ENCODE peak calls at places on chromosomes 7 and 10, in eight cellular contexts. B, K, Z, V, F, D, I and Y are unnamed samples.

GRCh38 chr7:70044525-70044924 is 446.2 kb downstream of the AUTS2 start:
- DNase-seq in Z (no peak), B (no peak), F (no peak), K (no peak), V (no peak), I (no peak), D (no peak), Y (no peak)

GRCh38 chr7:47227762-47228177 is 354.1 kb downstream of the TNS3 start:
- DNase-seq in D (peak; percentile 34), Z (peak; percentile 33), F (peak; percentile 43), V (peak; percentile 18), B (peak; percentile 72), I (peak; percentile 100), K (no peak), Y (peak; percentile 45)

GRCh38 chr10:114402233-114402632 is 2.1 kb downstream of the AFAP1L2 start:
- DNase-seq in K (no peak), Z (no peak), B (no peak), V (no peak), F (no peak), I (no peak), D (no peak), Y (no peak)

GRCh38 chr10:43926875-43927406 is 278.3 kb upstream of the ZNF32 start:
- DNase-seq in I (no peak), D (no peak), K (no peak), B (no peak), V (no peak), F (no peak), Z (no peak), Y (no peak)

GRCh38 chr10:52877453-52877852 is 104.9 kb upstream of the MBL2 start:
- DNase-seq in V (no peak), B (no peak), F (no peak), D (no peak), K (no peak), Z (no peak), I (no peak), Y (no peak)

GRCh38 chr10:116281780-116282179 is 8.8 kb upstream of the GFRA1 start:
- DNase-seq in Z (no peak), I (no peak), B (peak; percentile 31), V (no peak), K (no peak), D (no peak), F (no peak), Y (no peak)

GRCh38 chr10:31129261-31129660 is 97.6 kb upstream of the ZNF438 start:
- DNase-seq in Z (no peak), V (peak; percentile 90), D (no peak), B (peak; percentile 84), K (no peak), F (peak; percentile 97), I (peak; percentile 52), Y (no peak)

GRCh38 chr7:31094271-31094670 is 42.2 kb downstream of the ADCYAP1R1 start:
- DNase-seq in B (no peak), K (no peak), I (no peak), F (no peak), Z (no peak), V (no peak), D (no peak), Y (no peak)

GRCh38 chr10:23755557-23755956 is 316.7 kb downstream of the OTUD1 start:
- DNase-seq in B (no peak), F (no peak), Z (no peak), D (no peak), K (no peak), I (no peak), V (no peak), Y (no peak)

GRCh38 chr10:3785849-3786290 is 861 bp upstream of the KLF6 start:
- DNase-seq in Z (no peak), I (no peak), K (peak; percentile 39), V (no peak), F (peak; percentile 62), B (peak; percentile 57), D (no peak), Y (peak; percentile 44)

GRCh38 chr10:101092742-101093386 is 31.1 kb downstream of the KAZALD1 start:
- DNase-seq in K (no peak), Z (no peak), I (no peak), F (no peak), V (no peak), B (no peak), D (no peak), Y (no peak)

GRCh38 chr7:157113607-157114006 is 25.1 kb upstream of the UBE3C start:
- DNase-seq in D (no peak), V (no peak), K (no peak), I (no peak), F (no peak), Z (no peak), B (no peak), Y (no peak)

GRCh38 chr7:68256295-68256694 is 1259.7 kb downstream of the TYW1 start:
- DNase-seq in D (no peak), K (no peak), V (no peak), F (no peak), Z (no peak), B (no peak), I (no peak), Y (no peak)

GRCh38 chr10:100847440-100847839 is 65.3 kb upstream of the SLF2 start:
- DNase-seq in V (no peak), Z (no peak), I (no peak), D (no peak), F (peak; percentile 4), K (no peak), B (peak; percentile 4), Y (no peak)

GRCh38 chr7:130904031-130904757 is 170.2 kb upstream of the KLF14 start:
- DNase-seq in D (no peak), B (peak; percentile 94), K (no peak), F (peak; percentile 94), I (no peak), V (peak; percentile 64), Z (no peak), Y (no peak)

GRCh38 chr10:100186253-100186780 is 488 bp upstream of the ERLIN1 start:
- DNase-seq in K (peak; percentile 27), B (peak; percentile 56), D (no peak), I (peak; percentile 83), V (no peak), Z (no peak), F (peak; percentile 62), Y (no peak)

GRCh38 chr10:124565565-124566221 is 104.1 kb downstream of the LHPP start:
- DNase-seq in K (peak; percentile 54), I (peak; percentile 46), F (peak; percentile 20), D (peak; percentile 75), V (no peak), B (no peak), Z (no peak), Y (peak; percentile 66)
- TF ChIP-seq CTCF in K (peak; percentile 48), I (peak; percentile 69), F (peak; percentile 42), D (peak; percentile 39), V (peak; percentile 35), B (peak; percentile 17), Z (peak; percentile 49), Y (peak; percentile 34)

GRCh38 chr10:7306147-7306546 is 104.7 kb downstream of the SFMBT2 start:
- DNase-seq in B (no peak), I (no peak), Z (no peak), V (no peak), F (no peak), D (no peak), K (no peak), Y (no peak)

GRCh38 chr10:7310076-7310475 is 100.8 kb downstream of the SFMBT2 start:
- DNase-seq in K (no peak), I (no peak), F (no peak), V (no peak), B (no peak), Z (no peak), D (no peak), Y (no peak)

GRCh38 chr10:7312179-7312857 is 98.5 kb downstream of the SFMBT2 start:
- DNase-seq in K (no peak), F (no peak), Z (no peak), B (no peak), D (no peak), V (no peak), I (no peak), Y (no peak)

GRCh38 chr10:7311256-7312178 is 99.3 kb downstream of the SFMBT2 start:
- DNase-seq in D (no peak), Z (no peak), B (no peak), K (no peak), I (no peak), V (no peak), F (no peak), Y (no peak)

DNA sequence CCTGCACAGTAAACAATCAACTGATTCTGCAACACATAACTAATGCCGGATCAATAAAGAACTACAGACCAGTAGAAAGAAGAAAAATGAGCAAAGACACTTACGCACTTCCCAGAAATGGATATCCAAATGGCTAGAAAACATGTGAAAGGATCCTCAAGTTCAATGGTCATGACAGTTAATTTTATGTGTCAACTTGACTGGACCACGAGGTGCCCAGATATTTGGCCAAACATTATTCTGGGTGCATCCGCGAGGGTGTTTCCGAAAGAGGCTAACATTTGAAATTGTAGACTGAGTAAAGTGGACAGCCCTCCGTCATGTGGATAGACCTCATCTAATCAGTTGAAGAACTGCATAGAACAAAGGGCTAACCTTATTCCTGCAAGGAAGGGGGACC is 102.0 kb downstream of the SFMBT2 start:
- DNase-seq in D (no peak), B (no peak), I (no peak), K (no peak), V (no peak), F (no peak), Z (no peak), Y (no peak)
- TF ChIP-seq CTCF in D (no peak), B (no peak), I (no peak), K (no peak), V (no peak), F (no peak), Z (no peak), Y (no peak)

GRCh38 chr10:72204724-72205123 is 11.1 kb upstream of the ANAPC16 start:
- DNase-seq in B (no peak), D (no peak), F (no peak), I (no peak), V (no peak), Z (no peak), K (no peak), Y (no peak)
- TF ChIP-seq CTCF in B (no peak), D (no peak), F (no peak), I (no peak), V (no peak), Z (no peak), K (no peak), Y (no peak)

GRCh38 chr7:45017253-45017652 is 17.3 kb downstream of the CCM2 start:
- DNase-seq in I (no peak), D (no peak), K (no peak), B (no peak), Z (no peak), F (no peak), V (no peak), Y (no peak)

GRCh38 chr7:45015313-45015712 is 15.3 kb downstream of the CCM2 start:
- DNase-seq in F (no peak), K (no peak), Z (no peak), I (no peak), V (no peak), D (no peak), B (no peak), Y (no peak)

GRCh38 chr7:45007571-45008328 is 7.7 kb downstream of the CCM2 start:
- DNase-seq in F (no peak), B (no peak), I (no peak), V (no peak), Z (no peak), K (no peak), D (no peak), Y (no peak)

DNA sequence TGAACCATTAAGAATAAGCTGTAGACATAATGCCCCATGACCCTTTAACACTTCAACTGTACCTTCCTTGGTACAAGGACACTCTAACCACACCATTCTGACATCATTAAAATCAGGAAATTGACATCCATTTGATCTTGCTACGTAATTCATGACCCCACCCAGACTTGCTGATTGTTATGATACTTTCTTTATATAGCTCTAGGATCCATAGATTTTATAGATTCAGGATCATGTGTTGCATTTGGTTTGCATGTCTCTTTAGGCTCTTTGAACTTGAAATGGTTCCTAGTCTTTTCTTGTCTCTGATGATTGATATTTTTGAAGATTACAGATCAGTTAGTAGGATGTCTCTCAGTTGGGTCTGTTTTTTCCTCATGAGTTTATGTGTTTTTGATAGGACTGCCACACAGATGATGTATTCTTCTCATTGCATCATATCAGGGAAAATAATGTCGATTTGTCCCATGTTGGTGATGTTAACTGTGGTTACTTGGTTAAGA is 13.5 kb downstream of the CCM2 start:
- DNase-seq in I (no peak), D (no peak), B (no peak), Z (no peak), F (no peak), V (no peak), K (no peak), Y (no peak)
- TF ChIP-seq CTCF in I (no peak), D (no peak), B (no peak), Z (no peak), F (no peak), V (no peak), K (no peak), Y (no peak)